ENCODE peak calls at places on chromosomes 7 and 10, in four cellular contexts. C is H1, B is K562, D is GM12878. N is an unnamed sample.

GRCh38 chr10:46255696-46256355 is 31.0 kb upstream of the ANTXRL start:
- DNase-seq in C (peak), B (peak), D (no peak), N (peak)

GRCh38 chr7:13749026-13749425 is 240.4 kb downstream of the ETV1 start:
- DNase-seq in C (no peak), B (no peak), D (no peak), N (no peak)

GRCh38 chr7:34849966-34850365 is 187.3 kb downstream of the DPY19L1 start:
- DNase-seq in C (no peak), B (no peak), D (no peak), N (no peak)

GRCh38 chr10:95861401-95861800 is 46.4 kb upstream of the CC2D2B start:
- DNase-seq in C (no peak), B (no peak), D (no peak), N (no peak)

GRCh38 chr10:65793738-65794425 is 1132.0 kb upstream of the LRRTM3 start:
- DNase-seq in C (no peak), B (no peak), D (no peak), N (no peak)

GRCh38 chr10:78765726-78766335 is 302.9 kb upstream of the ZMIZ1 start:
- DNase-seq in C (no peak), B (no peak), D (no peak), N (no peak)

GRCh38 chr10:100800931-100801330 is 55.5 kb downstream of the PAX2 start:
- DNase-seq in C (no peak), B (no peak), D (no peak), N (no peak)

GRCh38 chr10:78919111-78919966 is 149.4 kb upstream of the ZMIZ1 start:
- DNase-seq in C (no peak), B (peak), D (no peak), N (no peak)

GRCh38 chr10:1538121-1538520 is 199.2 kb downstream of the ADARB2 start:
- DNase-seq in C (no peak), B (no peak), D (no peak), N (no peak)

GRCh38 chr10:124164252-124164651 is 70.9 kb upstream of the CHST15 start:
- DNase-seq in C (no peak), B (no peak), D (no peak), N (no peak)

GRCh38 chr10:97640868-97641811 is 669 bp downstream of the PI4K2A start:
- DNase-seq in C (peak), B (peak), D (no peak), N (no peak)

GRCh38 chr10:30510184-30510931 is 76.4 kb downstream of the MAP3K8 start:
- DNase-seq in C (no peak), B (peak), D (no peak), N (no peak)

GRCh38 chr7:130409067-130409721 is 28.9 kb downstream of the CPA1 start:
- DNase-seq in C (no peak), B (no peak), D (no peak), N (no peak)

GRCh38 chr10:100969175-100970075 is at the start of gene SEMA4G:
- DNase-seq in C (peak), B (peak), D (no peak), N (peak)

GRCh38 chr7:101510297-101510696 is 118.8 kb downstream of the MYL10 start:
- DNase-seq in C (no peak), B (no peak), D (no peak), N (no peak)

GRCh38 chr7:127619681-127620405 is 1.9 kb upstream of the PAX4 start:
- DNase-seq in C (no peak), B (no peak), D (no peak), N (no peak)

GRCh38 chr7:141001561-141001960 is 13.2 kb downstream of the MRPS33 start:
- DNase-seq in C (no peak), B (no peak), D (no peak), N (no peak)

GRCh38 chr10:93437000-93437945 is 44.9 kb downstream of the MYOF start:
- DNase-seq in C (peak), B (no peak), D (no peak), N (peak)

GRCh38 chr10:83489161-83489560 is 650.1 kb upstream of the GHITM start:
- DNase-seq in C (no peak), B (no peak), D (no peak), N (no peak)

GRCh38 chr7:27082171-27082570 is 13.6 kb downstream of the HOXA1 start:
- DNase-seq in C (no peak), B (no peak), D (no peak), N (no peak)

GRCh38 chr7:54725255-54725654 is 33.8 kb downstream of the SEC61G start:
- DNase-seq in C (no peak), B (no peak), D (no peak), N (no peak)

GRCh38 chr10:323651-324293 is 188.5 kb downstream of the ZMYND11 start:
- DNase-seq in C (no peak), B (no peak), D (peak), N (peak)

GRCh38 chr10:6607187-6607586 is 27.1 kb upstream of the PRKCQ start:
- DNase-seq in C (no peak), B (no peak), D (no peak), N (no peak)

GRCh38 chr7:127792528-127793342 is 140.7 kb downstream of the SND1 start:
- DNase-seq in C (peak), B (peak), D (no peak), N (no peak)

GRCh38 chr7:30764030-30764991 is 6.9 kb upstream of the MINDY4 start:
- DNase-seq in C (no peak), B (no peak), D (peak), N (no peak)

GRCh38 chr7:157445246-157445955 is 108.6 kb downstream of the DNAJB6 start:
- DNase-seq in C (peak), B (no peak), D (no peak), N (no peak)

GRCh38 chr10:69439813-69440506 is 11.3 kb upstream of the TSPAN15 start:
- DNase-seq in C (no peak), B (no peak), D (no peak), N (no peak)

GRCh38 chr7:140696024-140696678 is 357 bp upstream of the NDUFB2 start:
- DNase-seq in C (no peak), B (peak), D (no peak), N (peak)

DNA sequence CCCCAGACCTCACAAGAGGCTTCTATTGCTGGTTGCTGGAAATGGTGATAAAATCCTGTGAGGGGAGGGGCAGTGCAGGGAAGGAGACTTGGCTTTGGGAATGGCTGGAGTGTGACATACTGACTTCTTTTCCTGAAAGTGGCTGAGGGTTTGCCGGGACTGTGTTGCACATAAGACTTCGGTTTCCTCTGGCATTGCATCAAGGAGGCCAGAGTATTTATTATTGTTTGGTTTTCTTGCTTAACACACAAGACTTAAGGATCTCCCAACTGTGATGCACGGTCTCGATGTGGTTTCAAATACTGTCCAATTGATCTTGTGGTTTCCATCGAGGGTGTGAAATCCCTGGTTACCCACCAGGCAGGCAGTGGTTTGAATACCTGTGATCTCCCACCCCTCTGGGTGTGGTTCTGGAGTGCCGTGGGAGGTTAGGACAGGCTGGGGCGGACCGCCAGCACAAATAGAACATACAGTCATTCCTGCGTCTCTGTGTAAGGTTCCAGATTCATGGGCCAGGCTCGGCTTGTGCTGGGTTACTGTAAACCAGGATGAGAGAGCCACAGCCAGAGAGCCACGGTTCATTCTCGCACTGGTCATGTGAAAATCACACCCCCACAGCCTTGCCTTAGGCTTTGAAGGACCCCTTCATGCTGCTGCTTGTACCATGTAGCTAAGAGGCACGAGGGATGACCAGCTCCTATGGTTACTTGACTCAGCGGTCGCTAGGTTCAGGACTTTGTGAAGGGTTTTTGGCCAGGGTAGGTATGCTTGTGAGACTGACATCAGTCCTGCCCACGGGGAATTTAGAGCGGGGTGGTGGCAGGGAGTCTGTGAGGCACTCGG is 39.2 kb downstream of the WBP1L start:
- DNase-seq in C (no peak), B (no peak), D (no peak), N (no peak)
- TF ChIP-seq EGR1 in C (no peak), B (no peak), D (no peak), N (no peak)

DNA sequence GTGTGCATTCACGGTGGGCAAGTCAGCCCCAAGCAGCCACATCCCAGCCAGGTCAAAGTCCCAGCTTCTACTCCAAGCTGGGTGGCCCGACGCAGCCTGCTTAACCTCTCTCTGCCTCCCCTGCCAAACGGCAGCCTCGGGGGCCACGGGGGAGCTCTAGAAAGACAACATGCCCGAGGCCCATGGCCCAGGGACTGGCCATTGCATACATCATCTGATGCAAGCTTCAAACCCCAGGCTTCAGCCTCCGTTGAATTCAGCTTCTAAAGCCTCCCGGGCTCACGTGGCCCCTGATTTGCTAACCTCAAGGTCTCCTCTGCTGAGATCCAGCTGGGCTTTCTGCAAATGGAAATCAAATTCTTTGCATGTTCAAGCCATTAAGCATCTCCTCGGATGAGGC is 61.2 kb upstream of the DNAAF5 start:
- DNase-seq in C (peak), B (no peak), D (no peak), N (no peak)
- H2AFZ ChIP-seq in C (no peak), B (no peak), D (no peak), N (no peak)

DNA sequence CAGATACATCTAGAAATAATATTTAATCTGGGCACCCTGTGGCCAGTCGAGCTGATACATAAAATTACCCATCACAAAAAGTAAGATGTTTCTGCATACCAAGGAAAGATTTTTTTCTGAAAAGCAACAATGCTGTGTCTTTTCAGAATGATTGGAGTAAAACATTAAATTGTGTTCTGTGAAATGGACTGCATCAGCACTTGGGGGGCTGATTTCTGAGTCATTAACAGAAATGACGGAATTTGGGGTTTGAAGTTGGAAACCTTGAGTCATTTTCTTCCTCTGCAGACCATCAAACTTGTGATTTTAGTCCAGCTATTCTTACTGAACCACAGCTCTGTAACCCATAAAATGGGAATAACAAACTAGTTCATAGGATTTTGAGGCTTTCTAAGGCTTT is 739.3 kb upstream of the IGFBP3 start:
- DNase-seq in C (no peak), B (no peak), D (no peak), N (no peak)
- TF ChIP-seq SIN3A in C (no peak), B (no peak), D (no peak), N (no peak)

DNA sequence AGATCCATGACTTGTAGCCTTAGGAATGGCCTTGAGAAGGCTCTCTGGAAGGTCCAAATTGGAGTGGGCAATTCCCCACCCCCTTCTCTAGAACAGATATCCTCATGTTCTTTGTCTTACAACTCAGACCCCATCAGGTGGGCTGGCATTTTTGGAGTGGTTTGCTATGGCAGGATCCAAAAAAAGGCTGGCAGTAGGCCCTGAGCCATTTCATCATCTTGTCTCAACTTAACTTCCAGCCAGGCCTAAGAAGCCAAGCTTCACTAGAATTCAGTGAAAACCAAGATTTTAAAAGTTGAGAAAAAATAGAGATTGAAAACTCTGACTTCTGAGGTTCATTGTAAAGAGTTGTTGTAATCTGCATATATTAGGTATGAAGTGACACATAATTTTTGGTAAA is 420.5 kb downstream of the LRMDA start:
- DNase-seq in C (no peak), B (no peak), D (no peak), N (no peak)
- TF ChIP-seq EGR1 in C (no peak), B (no peak), D (no peak), N (no peak)

GRCh38 chr7:25580156-25580555 is 351.9 kb upstream of the NPVF start:
- DNase-seq in C (no peak), B (no peak), D (no peak), N (no peak)

GRCh38 chr7:25579688-25580075 is 351.4 kb upstream of the NPVF start:
- DNase-seq in C (no peak), B (no peak), D (no peak), N (no peak)

GRCh38 chr7:25575634-25576033 is 347.3 kb upstream of the NPVF start:
- DNase-seq in C (no peak), B (no peak), D (no peak), N (no peak)

GRCh38 chr7:25583655-25584054 is 355.4 kb upstream of the NPVF start:
- DNase-seq in C (no peak), B (no peak), D (no peak), N (no peak)

DNA sequence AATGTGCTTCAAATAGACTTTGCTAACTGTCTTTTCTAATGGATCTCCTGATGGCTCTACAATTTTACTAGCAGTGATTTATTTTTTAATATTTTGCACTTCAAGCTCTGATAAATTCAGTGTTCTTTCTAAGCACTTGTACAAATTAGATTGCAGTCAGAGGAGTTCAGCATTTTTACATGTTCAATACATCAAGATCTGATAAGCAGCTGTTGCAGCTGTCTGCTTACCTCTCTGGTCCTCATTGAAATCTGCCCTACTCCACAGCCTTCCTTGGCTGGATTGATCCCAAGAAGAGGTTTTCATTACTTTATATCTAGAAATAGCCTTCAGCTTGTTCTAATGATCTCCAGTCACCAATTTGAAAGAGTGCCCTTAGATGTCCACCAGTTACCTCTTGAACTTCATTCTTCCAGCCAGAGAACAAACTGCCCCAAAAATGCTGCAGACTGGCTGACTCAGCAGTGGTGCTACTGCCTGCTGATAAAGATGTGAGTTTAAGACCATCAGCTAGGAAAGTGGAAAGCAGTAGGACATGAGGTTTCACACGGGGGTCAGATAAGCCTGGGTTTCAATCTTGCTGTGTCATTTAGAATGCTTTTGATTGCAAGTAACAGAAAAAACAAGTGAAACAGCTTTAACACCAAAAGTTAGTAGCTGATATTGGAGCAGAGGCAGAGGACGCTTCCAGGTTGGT is 350.9 kb upstream of the NPVF start:
- DNase-seq in C (no peak), B (no peak), D (no peak), N (no peak)
- H2AFZ ChIP-seq in C (no peak), B (no peak), D (no peak), N (no peak)

GRCh38 chr7:3440509-3440908 is 139.5 kb downstream of the SDK1 start:
- DNase-seq in C (no peak), B (no peak), D (no peak), N (no peak)
- TF ChIP-seq SIN3A in C (no peak), B (no peak), D (no peak), N (no peak)

N was measured in HCT116.